ENCODE peak calls at places on chromosomes 12 and 14, in six cellular contexts. H is AG04450, R is H1, M is right atrium auricular region, S is cardiac muscle cell, W is A549. Z is an unnamed sample.
A peak's percentile ranks its signal among the peaks of the same experiment; 100 is the strongest.

GRCh38 chr12:108236366-108236765 is 102.7 kb downstream of the CMKLR1 start:
- DNase-seq in S (no peak), H (no peak), M (no peak), W (no peak), R (no peak), Z (no peak)

GRCh38 chr12:76284816-76285750 is 63.1 kb downstream of the BBS10 start:
- DNase-seq in H (peak; percentile 47), R (no peak), W (peak; percentile 19), M (no peak), S (no peak), Z (no peak)

GRCh38 chr12:39368891-39369290 is 74.0 kb downstream of the KIF21A start:
- DNase-seq in R (no peak), W (no peak), S (no peak), M (no peak), H (no peak), Z (no peak)

GRCh38 chr12:86261142-86261541 is 5.0 kb upstream of the MGAT4C start:
- DNase-seq in W (no peak), R (no peak), M (no peak), H (no peak), S (peak; percentile 22), Z (no peak)

GRCh38 chr12:88896958-88897357 is 316.7 kb upstream of the KITLG start:
- DNase-seq in H (peak; percentile 41), R (no peak), W (no peak), S (no peak), M (no peak), Z (no peak)

GRCh38 chr12:120212301-120212700 is 11.4 kb upstream of the RPLP0 start:
- DNase-seq in M (no peak), W (no peak), R (no peak), S (no peak), H (no peak), Z (no peak)

GRCh38 chr12:123131879-123132402 is 18.9 kb downstream of the PITPNM2 start:
- DNase-seq in S (no peak), R (no peak), W (no peak), M (peak; percentile 63), H (no peak), Z (no peak)

GRCh38 chr12:68824597-68825250 is 16.7 kb downstream of the MDM2 start:
- DNase-seq in R (no peak), M (no peak), H (no peak), W (no peak), S (no peak), Z (no peak)

GRCh38 chr12:68352067-68352466 is 19.9 kb upstream of the MDM1 start:
- DNase-seq in H (no peak), W (peak; percentile 35), R (no peak), M (no peak), S (no peak), Z (no peak)

GRCh38 chr12:39294712-39295111 is 148.2 kb downstream of the KIF21A start:
- DNase-seq in M (no peak), H (no peak), R (no peak), W (no peak), S (no peak), Z (peak; percentile 44)

GRCh38 chr14:54278087-54278486 is 118.7 kb upstream of the CDKN3 start:
- DNase-seq in S (peak; percentile 12), H (no peak), M (no peak), W (no peak), R (no peak), Z (no peak)

GRCh38 chr12:23906329-23906728 is 43.1 kb downstream of the SOX5 start:
- DNase-seq in R (no peak), H (no peak), W (no peak), S (peak; percentile 62), M (no peak), Z (no peak)

GRCh38 chr14:54529811-54530210 is 20.1 kb downstream of the CGRRF1 start:
- DNase-seq in W (no peak), M (no peak), S (peak; percentile 59), H (no peak), R (no peak), Z (no peak)

GRCh38 chr14:35229495-35230089 is 62.6 kb upstream of the PSMA6 start:
- DNase-seq in S (peak; percentile 39), W (no peak), M (no peak), H (no peak), R (no peak), Z (no peak)

GRCh38 chr12:78118486-78118885 is 287.8 kb downstream of the NAV3 start:
- DNase-seq in H (no peak), W (no peak), S (no peak), R (no peak), M (no peak), Z (no peak)

GRCh38 chr12:8612629-8613028 is at the start of gene AICDA:
- DNase-seq in R (no peak), S (no peak), W (no peak), M (no peak), H (no peak), Z (no peak)

GRCh38 chr12:8603858-8604257 is 8.8 kb downstream of the AICDA start:
- DNase-seq in M (no peak), H (no peak), R (no peak), W (peak; percentile 21), S (no peak), Z (no peak)

GRCh38 chr12:8605057-8605456 is 7.6 kb downstream of the AICDA start:
- DNase-seq in R (no peak), M (no peak), H (no peak), S (no peak), W (no peak), Z (no peak)

DNA sequence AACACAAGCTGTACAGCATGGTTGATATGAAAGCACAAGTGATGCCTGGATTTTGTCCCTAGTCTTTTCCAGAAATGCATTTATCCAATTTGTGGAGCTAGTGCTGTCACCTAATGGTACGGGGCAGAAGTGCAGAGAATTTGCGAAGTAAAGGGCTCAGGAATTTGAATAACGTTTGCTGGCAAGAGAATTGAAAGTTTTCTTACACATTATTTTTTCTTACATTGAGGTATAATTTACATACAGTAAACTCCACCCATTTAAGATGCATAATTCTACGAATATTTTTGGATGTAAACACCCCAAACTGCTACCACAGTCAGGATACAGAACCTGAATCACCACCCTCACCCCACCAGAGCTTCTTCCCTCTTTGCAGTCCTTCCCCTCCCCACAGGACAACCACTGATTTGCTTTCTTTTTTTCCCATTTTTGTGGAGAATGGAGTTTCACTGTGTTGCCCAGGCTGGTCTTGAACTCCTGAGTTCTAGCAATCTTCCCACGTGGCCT is 3.5 kb downstream of the AICDA start:
- DNase-seq in R (no peak), S (peak; percentile 67), W (peak; percentile 60), M (no peak), H (peak; percentile 11), Z (peak; percentile 43)
- H3K4me3 ChIP-seq in R (no peak overlapping the region), S (no peak overlapping the region), W (no peak overlapping the region), M (no peak overlapping the region), H (peak overlapping the region; percentile 5), Z (no peak overlapping the region)

GRCh38 chr14:95679148-95679547 is 7.1 kb upstream of the TCL1B start:
- DNase-seq in S (no peak), W (no peak), H (no peak), R (no peak), M (no peak), Z (no peak)

GRCh38 chr14:95677168-95677835 is 8.9 kb upstream of the TCL1B start:
- DNase-seq in W (no peak), R (no peak), M (no peak), S (no peak), H (no peak), Z (no peak)

GRCh38 chr14:95681153-95681552 is 5.1 kb upstream of the TCL1B start:
- DNase-seq in H (no peak), M (no peak), W (no peak), S (no peak), R (no peak), Z (no peak)

GRCh38 chr14:95683793-95684192 is 2.4 kb upstream of the TCL1B start:
- DNase-seq in R (peak; percentile 74), M (no peak), W (peak; percentile 34), S (no peak), H (no peak), Z (no peak)

GRCh38 chr14:95679995-95680735 is 6.1 kb upstream of the TCL1B start:
- DNase-seq in M (no peak), W (peak; percentile 29), H (no peak), S (no peak), R (no peak), Z (peak; percentile 55)
- TF ChIP-seq CTCF in M (no peak), W (no peak), H (no peak), S (no peak), R (peak; percentile 20), Z (peak; percentile 66)

GRCh38 chr12:114684870-114685273 is 897 bp upstream of the TBX3 start:
- DNase-seq in S (no peak), H (no peak), W (no peak), M (no peak), R (no peak), Z (no peak)
- H3K4me3 ChIP-seq in S (peak overlapping the region; percentile 73), H (peak overlapping the region; percentile 96), W (peak overlapping the region; percentile 57), M (peak overlapping the region; percentile 58), R (peak overlapping the region; percentile 40), Z (peak overlapping the region; percentile 50)

GRCh38 chr12:80269953-80270552 is 170.7 kb downstream of the OTOGL start:
- DNase-seq in S (peak; percentile 66), W (peak; percentile 55), R (no peak), M (no peak), H (peak; percentile 27), Z (no peak)

GRCh38 chr12:80268924-80269749 is 169.8 kb downstream of the OTOGL start:
- DNase-seq in M (no peak), R (no peak), W (peak; percentile 39), H (peak; percentile 56), S (peak; percentile 52), Z (no peak)

GRCh38 chr12:80272516-80272915 is 171.5 kb upstream of the PTPRQ start:
- DNase-seq in R (no peak), M (no peak), W (no peak), H (no peak), S (no peak), Z (no peak)

GRCh38 chr12:80273144-80273543 is 170.9 kb upstream of the PTPRQ start:
- DNase-seq in S (no peak), M (no peak), H (no peak), R (no peak), W (no peak), Z (no peak)

DNA sequence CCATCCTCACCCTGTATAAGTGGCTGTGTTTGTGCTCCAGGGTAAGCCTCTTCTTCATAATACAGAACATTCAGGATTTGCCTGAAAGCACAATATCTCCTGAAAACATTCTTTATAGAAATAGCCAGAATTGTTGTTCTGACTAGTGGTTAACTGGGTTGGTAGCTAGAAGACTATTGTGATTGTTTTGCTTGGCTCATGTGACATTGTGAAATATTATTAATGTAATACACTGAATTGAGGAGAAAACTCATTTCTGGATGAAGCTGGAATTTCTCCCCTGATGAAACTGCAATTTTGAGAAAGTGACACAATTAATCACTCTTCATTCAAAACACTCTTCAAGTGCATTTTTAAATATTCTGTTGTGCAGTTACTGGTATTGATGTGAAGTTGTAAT is 172.3 kb upstream of the PTPRQ start:
- DNase-seq in R (no peak), S (no peak), W (no peak), M (no peak), H (no peak), Z (no peak)
- TF ChIP-seq CTCF in R (no peak), S (no peak), W (no peak), M (no peak), H (no peak), Z (no peak)

DNA sequence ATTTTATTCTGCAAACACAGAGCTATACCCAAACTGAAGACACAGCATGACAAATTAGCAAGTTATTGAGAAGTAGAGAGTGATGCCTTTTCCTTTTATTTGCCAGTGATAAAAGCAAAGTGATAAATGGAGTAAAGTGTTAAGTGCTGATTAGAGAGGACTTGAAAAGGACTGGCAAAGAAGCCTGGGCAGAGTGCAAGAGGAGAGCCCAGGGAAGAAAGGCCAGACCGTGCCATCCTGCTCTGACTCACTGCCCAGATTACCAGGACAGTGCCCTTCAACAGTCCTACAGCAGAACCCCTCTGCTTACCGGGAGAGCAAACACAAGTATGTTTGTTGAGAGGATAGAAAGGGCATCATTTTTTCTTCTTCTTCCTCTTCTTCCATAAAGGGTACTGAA is 106.5 kb downstream of the ETV6 start:
- DNase-seq in M (no peak), R (no peak), W (no peak), H (no peak), S (no peak), Z (no peak)
- H3K4me3 ChIP-seq in M (no peak overlapping the region), R (no peak overlapping the region), W (no peak overlapping the region), H (no peak overlapping the region), S (no peak overlapping the region), Z (no peak overlapping the region)

Z was measured in WERI-Rb-1.